ENCODE peak calls at places on chromosome 14, in nine cellular contexts. K is upper lobe of right lung, C is IMR-90, F is AG04450, S is A549, D is AG09309, X is fibroblast of lung, Z is kidney epithelial cell, O is GM10248. G is an unnamed sample.

GRCh38 chr14:68977137-68977740 is 1.9 kb downstream of the ACTN1 start:
- DNase-seq in F (no peak), O (no peak), Z (no peak), D (no peak), X (no peak), C (no peak), S (no peak), K (no peak), G (no peak)

GRCh38 chr14:77197988-77198387 is 16.4 kb downstream of the TMEM63C start:
- DNase-seq in X (no peak), D (no peak), C (no peak), O (no peak), Z (no peak), S (no peak), F (no peak), K (no peak), G (no peak)

GRCh38 chr14:91361236-91361811 is 56.3 kb downstream of the CCDC88C start:
- DNase-seq in S (no peak), K (peak; percentile 83), O (no peak), D (peak; percentile 77), C (peak; percentile 34), Z (no peak), X (peak; percentile 90), F (no peak), G (no peak)

GRCh38 chr14:73795974-73796373 is 55.7 kb upstream of the PTGR2 start:
- DNase-seq in Z (peak; percentile 73), C (peak; percentile 60), D (no peak), S (peak; percentile 78), K (no peak), O (no peak), X (peak; percentile 37), F (no peak), G (peak; percentile 68)

GRCh38 chr14:104724407-104724980 is 465 bp downstream of the ADSS1 start:
- DNase-seq in D (no peak), O (no peak), K (peak; percentile 81), C (no peak), Z (no peak), X (no peak), F (no peak), S (peak; percentile 58), G (no peak)

GRCh38 chr14:99675381-99675835 is 8.7 kb upstream of the CYP46A1 start:
- DNase-seq in S (no peak), D (no peak), X (no peak), K (no peak), C (no peak), Z (no peak), O (no peak), F (no peak), G (no peak)

GRCh38 chr14:67420102-67420739 is 8.3 kb upstream of the PLEK2 start:
- DNase-seq in X (no peak), C (no peak), K (no peak), D (no peak), F (no peak), O (no peak), S (no peak), Z (no peak), G (no peak)

GRCh38 chr14:24695265-24696241 is 61.6 kb upstream of the GZMB start:
- DNase-seq in S (no peak), D (no peak), O (no peak), C (no peak), X (no peak), F (no peak), Z (no peak), K (no peak), G (no peak)

GRCh38 chr14:48857366-48857765 is 728.8 kb downstream of the RPS29 start:
- DNase-seq in K (no peak), X (no peak), C (no peak), O (no peak), F (no peak), Z (no peak), S (no peak), D (no peak), G (no peak)

GRCh38 chr14:54555651-54556050 is 11.3 kb upstream of the SAMD4A start:
- DNase-seq in Z (no peak), D (no peak), X (no peak), O (no peak), C (no peak), F (no peak), K (no peak), S (peak; percentile 20), G (no peak)
- TF ChIP-seq CTCF in Z (peak; percentile 6), D (peak; percentile 22), X (peak; percentile 7), O (no peak), C (peak; percentile 20), F (peak; percentile 36), K (no peak), S (peak; percentile 22), G (no peak)

DNA sequence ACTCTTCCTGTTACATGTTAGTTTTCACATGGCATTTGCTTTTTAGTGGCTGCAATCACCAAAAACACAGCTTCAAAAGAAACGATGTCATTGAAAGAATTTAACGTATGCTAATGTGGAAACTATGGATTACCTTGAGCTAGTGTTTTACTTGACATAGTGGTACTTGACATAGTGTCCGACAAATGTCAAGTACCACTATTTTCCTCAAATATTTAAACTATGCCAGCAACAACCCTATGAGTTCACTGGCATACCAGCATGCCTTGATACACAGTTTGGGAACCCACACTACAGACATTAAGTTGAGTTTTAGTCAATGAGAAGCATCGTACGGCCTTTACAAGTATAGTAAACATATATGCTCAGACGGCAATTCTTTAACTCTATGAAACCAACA is 560.3 kb downstream of the GALC start:
- DNase-seq in D (no peak), X (no peak), O (no peak), K (no peak), F (no peak), S (no peak), C (no peak), Z (no peak), G (no peak)
- TF ChIP-seq CTCF in D (no peak), X (no peak), O (no peak), K (no peak), F (no peak), S (no peak), C (no peak), Z (no peak), G (no peak)

DNA sequence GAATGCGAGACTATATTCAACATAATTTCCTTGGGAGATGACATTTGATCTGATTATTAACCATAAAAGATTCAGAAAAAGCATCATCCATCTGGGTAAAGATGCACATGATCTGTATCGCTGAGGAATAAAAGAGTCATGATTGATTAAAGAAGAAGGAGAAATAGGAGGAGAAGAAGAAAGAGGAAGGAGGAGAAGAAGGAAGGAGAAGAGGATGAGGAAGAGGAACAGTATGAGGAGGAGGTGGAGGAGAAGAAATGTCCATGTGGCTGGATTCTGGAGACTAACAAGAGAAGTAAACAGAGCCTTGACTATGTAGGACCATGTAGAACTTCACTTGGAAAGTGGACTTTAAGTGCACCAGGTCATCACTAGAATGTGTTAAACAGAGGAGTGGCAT is 947.4 kb downstream of the LRFN5 start:
- DNase-seq in F (no peak), X (no peak), C (no peak), D (no peak), O (no peak), S (no peak), Z (no peak), K (no peak), G (no peak)
- TF ChIP-seq CTCF in F (no peak), X (no peak), C (no peak), D (no peak), O (no peak), S (no peak), Z (no peak), K (no peak), G (no peak)

DNA sequence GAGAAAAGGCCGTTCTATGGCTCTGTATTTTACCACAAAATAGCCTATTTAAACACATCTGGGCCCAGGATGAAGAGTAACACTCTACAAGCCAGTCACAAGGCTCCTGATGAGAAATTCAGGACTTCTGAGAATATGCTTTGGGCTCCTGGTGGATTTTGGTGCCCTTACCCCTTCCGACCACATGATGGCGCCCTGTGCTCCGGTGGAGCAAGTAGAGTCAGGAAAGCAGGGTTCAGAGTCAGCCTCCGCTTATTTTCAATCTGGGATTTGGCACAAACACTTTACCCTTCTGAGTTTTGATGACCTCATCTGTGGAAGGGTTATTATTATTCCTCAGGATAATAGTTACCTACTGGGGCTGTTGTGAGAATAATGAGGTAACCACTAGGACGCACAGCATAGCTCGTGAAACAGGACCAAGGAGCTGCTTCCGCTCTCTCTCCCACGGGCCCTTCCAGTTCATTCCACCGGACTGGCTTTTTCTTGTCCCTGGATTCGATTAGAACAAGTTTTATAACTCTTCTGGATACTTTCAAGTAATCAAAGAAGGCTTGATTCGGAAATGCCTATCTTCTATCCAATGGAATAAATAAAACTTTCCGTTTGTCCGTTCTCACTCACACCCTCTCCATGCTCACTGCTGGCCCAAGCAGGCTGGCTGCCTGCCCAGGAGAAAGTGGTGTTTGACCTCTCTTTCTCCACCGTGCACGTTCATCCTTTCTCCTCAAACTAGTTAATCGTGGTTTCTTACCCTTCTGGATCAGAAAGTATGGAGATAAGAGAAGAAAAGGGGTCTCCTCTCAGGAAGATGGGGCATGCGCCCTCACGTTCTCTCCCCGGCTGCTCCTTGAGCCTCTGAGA is 104.6 kb downstream of the GALC start:
- DNase-seq in Z (no peak), K (no peak), F (no peak), D (no peak), C (no peak), X (peak; percentile 5), O (no peak), S (peak; percentile 31), G (no peak)
- TF ChIP-seq CTCF in Z (peak; percentile 51), K (peak; percentile 47), F (peak; percentile 34), D (peak; percentile 71), C (peak; percentile 26), X (peak; percentile 57), O (peak; percentile 48), S (peak; percentile 19), G (peak; percentile 67)

GRCh38 chr14:60488175-60488574 is 2.3 kb upstream of the C14orf39 start:
- DNase-seq in D (no peak), O (no peak), X (no peak), C (no peak), F (no peak), K (no peak), S (no peak), Z (no peak), G (no peak)
- TF ChIP-seq CTCF in D (no peak), O (no peak), X (no peak), C (peak; percentile 35), F (peak; percentile 33), K (no peak), S (peak; percentile 33), Z (no peak), G (peak; percentile 56)

DNA sequence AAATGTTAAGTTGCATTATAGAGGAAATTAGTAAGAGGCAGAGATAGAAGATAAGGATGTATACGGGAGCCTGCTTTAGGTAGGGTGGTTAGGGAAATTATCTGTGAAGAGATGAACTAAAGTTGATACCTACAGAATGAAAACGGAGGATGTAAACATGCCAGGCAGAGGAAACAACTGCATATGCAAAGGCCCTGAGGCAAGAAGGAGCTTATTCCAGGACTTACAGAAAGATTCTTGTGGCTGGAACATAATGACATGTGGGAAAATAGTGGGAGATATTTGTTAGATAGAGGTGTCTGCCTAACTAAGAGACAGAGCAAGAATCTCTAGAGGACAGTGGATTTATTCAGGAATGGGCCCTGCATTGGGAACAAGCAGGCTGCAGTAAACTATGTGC is 16.2 kb upstream of the SERPINA1 start:
- DNase-seq in Z (no peak), X (no peak), O (no peak), S (no peak), C (no peak), F (no peak), D (no peak), K (no peak), G (no peak)
- TF ChIP-seq CTCF in Z (no peak), X (no peak), O (no peak), S (no peak), C (no peak), F (no peak), D (no peak), K (no peak), G (no peak)

GRCh38 chr14:59918824-59919581 is 941 bp upstream of the LRRC9 start:
- DNase-seq in Z (no peak), O (peak; percentile 42), K (no peak), X (peak; percentile 50), D (no peak), S (peak; percentile 35), C (peak; percentile 18), F (no peak), G (peak; percentile 18)
- TF ChIP-seq CTCF in Z (peak; percentile 33), O (no peak), K (peak; percentile 40), X (peak; percentile 21), D (peak; percentile 40), S (peak; percentile 48), C (peak; percentile 44), F (peak; percentile 55), G (peak; percentile 73)

G was measured in HFFc6.